ENCODE peak calls at places on chromosomes 11 and 22, in seven cellular contexts. R is body of pancreas, Y is pancreas, U is astrocyte, C is endodermal cell, E is sigmoid colon, M is RWPE1. L is an unnamed sample.

GRCh38 chr11:17734418-17734911 is at the start of gene KCNC1:
- DNase-seq in R (peak; percentile 26), Y (peak; percentile 72), U (peak; percentile 28), C (peak; percentile 77), E (peak; percentile 61), M (no peak), L (no peak)

GRCh38 chr11:19723572-19724342 is 11.1 kb downstream of the NAV2 start:
- DNase-seq in R (no peak), Y (no peak), U (peak; percentile 57), C (no peak), E (peak; percentile 84), M (no peak), L (no peak)

GRCh38 chr11:7165911-7166310 is 77.1 kb downstream of the RBMXL2 start:
- DNase-seq in R (no peak), Y (no peak), U (no peak), C (no peak), E (no peak), M (no peak), L (no peak)

GRCh38 chr11:18490319-18490718 is 34.7 kb downstream of the LDHAL6A start:
- DNase-seq in R (no peak), Y (no peak), U (no peak), C (no peak), E (no peak), M (no peak), L (no peak)

GRCh38 chr11:76233196-76233921 is 27.1 kb upstream of the WNT11 start:
- DNase-seq in R (no peak), Y (peak; percentile 54), U (no peak), C (no peak), E (no peak), M (no peak), L (no peak)

GRCh38 chr22:50731811-50732624 is 6.0 kb upstream of the ACR start:
- DNase-seq in R (peak; percentile 41), Y (peak; percentile 81), U (no peak), C (peak; percentile 70), E (no peak), M (peak; percentile 40), L (no peak)

GRCh38 chr11:86717817-86718501 is 45.5 kb upstream of the ME3 start:
- DNase-seq in R (no peak), Y (no peak), U (no peak), C (no peak), E (no peak), M (no peak), L (no peak)

GRCh38 chr22:37501610-37502341 is 15.6 kb upstream of the MFNG start:
- DNase-seq in R (peak; percentile 93), Y (peak; percentile 92), U (peak; percentile 86), C (no peak), E (no peak), M (no peak), L (peak; percentile 49)

GRCh38 chr11:123509737-123510578 is 79.9 kb downstream of the GRAMD1B start:
- DNase-seq in R (no peak), Y (no peak), U (peak; percentile 85), C (peak; percentile 90), E (no peak), M (no peak), L (no peak)

GRCh38 chr22:37742374-37743092 is 45.7 kb downstream of the TRIOBP start:
- DNase-seq in R (no peak), Y (no peak), U (peak; percentile 86), C (no peak), E (peak; percentile 89), M (peak; percentile 58), L (peak; percentile 64)

GRCh38 chr11:35427158-35427557 is 7.8 kb upstream of the SLC1A2 start:
- DNase-seq in R (no peak), Y (no peak), U (peak; percentile 71), C (no peak), E (no peak), M (no peak), L (peak; percentile 45)

GRCh38 chr11:68826726-68827125 is 15.0 kb downstream of the CPT1A start:
- DNase-seq in R (no peak), Y (no peak), U (no peak), C (no peak), E (no peak), M (no peak), L (no peak)

GRCh38 chr11:20337526-20338154 is 25.9 kb upstream of the HTATIP2 start:
- DNase-seq in R (no peak), Y (no peak), U (peak; percentile 12), C (peak; percentile 77), E (no peak), M (peak; percentile 22), L (no peak)

GRCh38 chr11:60924906-60925684 is 835 bp downstream of the TMEM132A start:
- DNase-seq in R (no peak), Y (peak; percentile 77), U (no peak), C (peak; percentile 74), E (no peak), M (no peak), L (no peak)

GRCh38 chr11:75578977-75579376 is 16.9 kb downstream of the SERPINH1 start:
- DNase-seq in R (no peak), Y (no peak), U (no peak), C (no peak), E (no peak), M (no peak), L (no peak)

GRCh38 chr11:26696330-26696729 is 25.5 kb downstream of the SLC5A12 start:
- DNase-seq in R (no peak), Y (no peak), U (no peak), C (no peak), E (no peak), M (no peak), L (no peak)

GRCh38 chr22:45671051-45671782 is 417 bp upstream of the ATXN10 start:
- DNase-seq in R (no peak), Y (peak; percentile 64), U (no peak), C (peak; percentile 68), E (peak; percentile 73), M (no peak), L (no peak)

GRCh38 chr11:103031834-103032233 is 60.1 kb downstream of the DCUN1D5 start:
- DNase-seq in R (no peak), Y (no peak), U (peak; percentile 85), C (no peak), E (no peak), M (no peak), L (no peak)

GRCh38 chr11:121535122-121535796 is 82.5 kb upstream of the SORL1-AS1 start:
- DNase-seq in R (no peak), Y (no peak), U (peak; percentile 29), C (no peak), E (no peak), M (no peak), L (no peak)

GRCh38 chr11:121536116-121536515 is 83.3 kb upstream of the SORL1-AS1 start:
- DNase-seq in R (no peak), Y (no peak), U (no peak), C (no peak), E (no peak), M (no peak), L (no peak)

GRCh38 chr11:121533556-121534050 is 80.8 kb upstream of the SORL1-AS1 start:
- DNase-seq in R (no peak), Y (no peak), U (no peak), C (no peak), E (no peak), M (no peak), L (no peak)

GRCh38 chr11:121538054-121538453 is 85.3 kb upstream of the SORL1-AS1 start:
- DNase-seq in R (no peak), Y (no peak), U (no peak), C (no peak), E (no peak), M (no peak), L (no peak)

DNA sequence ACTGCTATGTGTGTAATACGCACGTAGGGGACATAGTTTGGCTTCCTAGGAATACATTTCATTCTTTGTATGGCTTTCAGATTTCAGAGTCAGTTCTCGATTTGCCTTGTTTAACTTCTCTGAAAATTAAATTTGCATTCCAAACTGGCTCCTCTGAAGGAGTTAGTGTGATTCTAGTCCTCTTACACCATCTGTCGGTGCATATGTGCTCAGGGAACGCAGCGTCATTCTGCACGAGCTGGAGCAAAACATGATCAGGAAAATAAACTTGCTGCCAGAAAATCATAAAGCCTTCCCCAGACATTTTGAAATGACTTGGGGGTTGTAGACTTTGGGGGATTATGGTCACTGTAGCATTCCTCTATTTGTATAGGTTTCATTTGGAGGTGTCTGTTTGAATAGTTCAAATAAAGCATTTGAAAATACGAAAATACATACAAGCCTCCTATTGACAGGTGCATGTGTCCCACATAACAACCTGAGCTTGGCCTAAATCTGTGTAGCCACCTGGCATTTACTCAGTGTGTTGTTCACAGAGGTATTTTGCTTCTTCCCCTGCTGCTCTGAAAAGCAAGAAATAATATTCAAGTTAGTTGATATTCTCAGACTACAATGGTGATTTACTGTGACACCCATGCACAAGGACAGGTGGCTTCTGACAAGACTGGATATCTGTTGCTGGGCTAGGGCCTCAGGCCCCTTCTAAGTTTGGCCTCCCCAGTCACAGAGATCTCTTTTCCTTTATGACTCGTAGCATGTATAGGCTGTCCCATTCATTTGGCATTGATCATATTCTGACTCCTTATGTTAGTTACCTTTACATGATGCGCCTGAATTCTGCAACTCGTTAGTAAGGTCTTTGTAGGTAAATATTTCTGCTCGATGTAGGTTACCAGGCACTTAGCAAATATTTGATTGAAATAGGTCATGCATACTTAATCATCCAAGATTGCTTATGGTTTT is 81.6 kb upstream of the SORL1-AS1 start:
- DNase-seq in R (no peak), Y (no peak), U (no peak), C (no peak), E (no peak), M (no peak), L (peak; percentile 10)
- TF ChIP-seq CTCF in R (peak; percentile 19), Y (no peak), U (peak; percentile 29), C (no peak), E (no peak), M (no peak), L (peak; percentile 63)

DNA sequence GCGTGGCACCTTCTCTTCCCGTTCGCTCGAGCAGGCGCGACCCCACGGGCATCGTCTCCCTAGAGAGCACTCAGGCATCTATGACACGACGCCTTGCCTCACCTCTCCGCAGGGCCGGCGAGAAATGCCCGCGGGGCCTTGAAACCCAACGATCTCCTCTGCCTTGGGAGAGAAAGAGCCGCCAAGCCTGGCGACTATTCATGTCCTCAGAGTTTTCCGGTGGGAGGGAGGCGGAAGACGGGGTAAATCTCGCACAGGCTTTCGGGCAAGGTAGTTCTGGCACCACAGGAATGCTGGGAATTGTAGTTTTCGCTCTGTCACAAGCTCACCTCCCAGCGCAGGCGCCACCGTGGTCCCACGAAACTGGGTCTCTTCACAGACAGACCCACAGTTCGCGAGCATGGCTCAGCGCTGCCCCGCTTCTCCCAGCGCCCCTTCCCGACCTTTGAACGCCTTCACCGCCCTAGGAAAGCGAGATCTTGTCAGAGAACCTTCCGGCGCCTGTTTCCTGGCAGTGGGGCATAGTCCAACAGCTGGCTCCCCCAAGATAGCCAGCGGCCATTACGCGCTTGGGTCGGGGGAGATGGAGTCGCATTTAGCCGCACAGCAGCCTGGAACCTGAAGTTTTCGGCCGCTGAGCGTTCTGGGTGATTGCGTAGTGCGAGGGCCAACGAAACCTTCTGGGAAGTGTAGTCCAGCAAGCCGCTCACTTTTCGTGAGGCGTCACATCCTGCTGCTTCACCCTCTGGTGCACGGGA is at the start of gene CCDC90B:
- DNase-seq in R (peak; percentile 96), Y (peak; percentile 95), U (peak; percentile 97), C (peak; percentile 98), E (peak; percentile 98), M (peak; percentile 93), L (peak; percentile 93)
- TF ChIP-seq CTCF in R (peak; percentile 24), Y (no peak), U (no peak), C (no peak), E (no peak), M (peak; percentile 61), L (no peak)

GRCh38 chr22:23240639-23241389 is 60.5 kb downstream of the BCR start:
- DNase-seq in R (no peak), Y (no peak), U (no peak), C (peak; percentile 81), E (no peak), M (no peak), L (no peak)
- TF ChIP-seq CTCF in R (peak; percentile 12), Y (no peak), U (no peak), C (peak; percentile 71), E (no peak), M (no peak), L (no peak)

GRCh38 chr22:30575011-30575671 is 676 bp upstream of the GAL3ST1 start:
- DNase-seq in R (peak; percentile 67), Y (no peak), U (peak; percentile 74), C (peak; percentile 75), E (no peak), M (no peak), L (no peak)
- TF ChIP-seq CTCF in R (peak; percentile 15), Y (no peak), U (no peak), C (peak; percentile 68), E (no peak), M (no peak), L (peak; percentile 2)